ENCODE peak calls at places on chromosomes 2 and 18, in four cellular contexts. W, B, E and J are unnamed samples.

GRCh38 chr18:21131698-21132230 is 20.2 kb upstream of the ROCK1 start:
- DNase-seq in W (no peak), B (peak; percentile 27), E (no peak), J (no peak)

GRCh38 chr2:6679481-6679880 is 186.2 kb downstream of the CMPK2 start:
- DNase-seq in W (no peak), B (no peak), E (no peak), J (no peak)

GRCh38 chr2:14256890-14257289 is 375.6 kb upstream of the LRATD1 start:
- DNase-seq in W (no peak), B (no peak), E (no peak), J (no peak)

GRCh38 chr18:7953085-7953958 is 386.2 kb downstream of the PTPRM start:
- DNase-seq in W (no peak), B (no peak), E (peak; percentile 91), J (no peak)

GRCh38 chr2:172927381-172928357 is 148.0 kb upstream of the MAP3K20 start:
- DNase-seq in W (no peak), B (no peak), E (no peak), J (no peak)

GRCh38 chr18:5995626-5996025 is 100.3 kb upstream of the TMEM200C start:
- DNase-seq in W (no peak), B (no peak), E (no peak), J (no peak)

GRCh38 chr2:118291481-118291880 is 203.2 kb downstream of the INSIG2 start:
- DNase-seq in W (no peak), B (no peak), E (no peak), J (no peak)

GRCh38 chr2:16621348-16621747 is 44.3 kb downstream of the CYRIA start:
- DNase-seq in W (no peak), B (no peak), E (no peak), J (no peak)

GRCh38 chr2:71608034-71608433 is 154.7 kb downstream of the DYSF start:
- DNase-seq in W (no peak), B (no peak), E (no peak), J (no peak)

GRCh38 chr2:27042985-27043634 is 8.4 kb upstream of the AGBL5 start:
- DNase-seq in W (no peak), B (peak; percentile 24), E (no peak), J (no peak)

GRCh38 chr2:186757009-186757408 is 63.1 kb downstream of the FAM171B start:
- DNase-seq in W (no peak), B (no peak), E (no peak), J (no peak)

GRCh38 chr2:193793914-193794313 is 1599.2 kb upstream of the TMEFF2 start:
- DNase-seq in W (no peak), B (no peak), E (no peak), J (no peak)

GRCh38 chr2:232389327-232389726 is 10.8 kb downstream of the ALPP start:
- DNase-seq in W (no peak), B (no peak), E (no peak), J (no peak)

GRCh38 chr2:1483551-1483950 is 70.3 kb downstream of the TPO start:
- DNase-seq in W (no peak), B (no peak), E (no peak), J (no peak)

GRCh38 chr18:59631583-59632181 is 65.5 kb downstream of the CCBE1 start:
- DNase-seq in W (no peak), B (peak; percentile 9), E (no peak), J (no peak)

GRCh38 chr2:15009681-15010080 is 377.2 kb downstream of the LRATD1 start:
- DNase-seq in W (peak; percentile 92), B (no peak), E (no peak), J (no peak)

GRCh38 chr18:56470679-56471345 is 167.6 kb downstream of the TXNL1 start:
- DNase-seq in W (no peak), B (no peak), E (no peak), J (no peak)

GRCh38 chr18:12282436-12283039 is 25.5 kb upstream of the TUBB6 start:
- DNase-seq in W (no peak), B (no peak), E (no peak), J (no peak)

GRCh38 chr2:25598332-25598731 is 75.0 kb downstream of the DTNB start:
- DNase-seq in W (no peak), B (no peak), E (no peak), J (no peak)

GRCh38 chr2:204713211-204713610 is 167.9 kb downstream of the PARD3B start:
- DNase-seq in W (no peak), B (no peak), E (no peak), J (no peak)

GRCh38 chr2:239388236-239389151 is 12.3 kb downstream of the HDAC4 start:
- DNase-seq in W (no peak), B (no peak), E (no peak), J (no peak)

GRCh38 chr2:89763581-89764485 is 1072.4 kb downstream of the RPIA start:
- DNase-seq in W (no peak), B (no peak), E (no peak), J (no peak)

GRCh38 chr18:49865401-49865800 is 52.1 kb upstream of the ACAA2 start:
- DNase-seq in W (no peak), B (no peak), E (no peak), J (no peak)

GRCh38 chr2:241150660-241151530 is 628 bp downstream of the PPP1R7 start:
- DNase-seq in W (peak; percentile 15), B (no peak), E (no peak), J (no peak)

GRCh38 chr2:151258121-151258520 is 3.5 kb downstream of the RBM43 start:
- DNase-seq in W (no peak), B (no peak), E (no peak), J (no peak)

GRCh38 chr2:11698009-11698922 is 28.3 kb upstream of the NTSR2 start:
- DNase-seq in W (no peak), B (no peak), E (no peak), J (no peak)

GRCh38 chr18:28284132-28284531 is 107.2 kb upstream of the CDH2 start:
- DNase-seq in W (no peak), B (no peak), E (no peak), J (no peak)

GRCh38 chr2:147026664-147027278 is 818.1 kb upstream of the ACVR2A start:
- DNase-seq in W (no peak), B (no peak), E (no peak), J (no peak)

GRCh38 chr18:58993260-58993659 is 128.6 kb downstream of the ZNF532 start:
- DNase-seq in W (no peak), B (no peak), E (no peak), J (no peak)

GRCh38 chr18:7117390-7118355 is at the start of gene LAMA1:
- DNase-seq in W (no peak), B (no peak), E (no peak), J (no peak)

GRCh38 chr2:156405586-156405985 is 30.6 kb upstream of the GPD2 start:
- DNase-seq in W (peak; percentile 98), B (peak; percentile 30), E (no peak), J (no peak)

GRCh38 chr2:239399404-239399999 is 1.3 kb downstream of the HDAC4 start:
- DNase-seq in W (no peak), B (peak; percentile 51), E (no peak), J (no peak)

GRCh38 chr2:165173215-165173614 is 30.6 kb downstream of the SCN3A start:
- DNase-seq in W (no peak), B (no peak), E (no peak), J (no peak)

DNA sequence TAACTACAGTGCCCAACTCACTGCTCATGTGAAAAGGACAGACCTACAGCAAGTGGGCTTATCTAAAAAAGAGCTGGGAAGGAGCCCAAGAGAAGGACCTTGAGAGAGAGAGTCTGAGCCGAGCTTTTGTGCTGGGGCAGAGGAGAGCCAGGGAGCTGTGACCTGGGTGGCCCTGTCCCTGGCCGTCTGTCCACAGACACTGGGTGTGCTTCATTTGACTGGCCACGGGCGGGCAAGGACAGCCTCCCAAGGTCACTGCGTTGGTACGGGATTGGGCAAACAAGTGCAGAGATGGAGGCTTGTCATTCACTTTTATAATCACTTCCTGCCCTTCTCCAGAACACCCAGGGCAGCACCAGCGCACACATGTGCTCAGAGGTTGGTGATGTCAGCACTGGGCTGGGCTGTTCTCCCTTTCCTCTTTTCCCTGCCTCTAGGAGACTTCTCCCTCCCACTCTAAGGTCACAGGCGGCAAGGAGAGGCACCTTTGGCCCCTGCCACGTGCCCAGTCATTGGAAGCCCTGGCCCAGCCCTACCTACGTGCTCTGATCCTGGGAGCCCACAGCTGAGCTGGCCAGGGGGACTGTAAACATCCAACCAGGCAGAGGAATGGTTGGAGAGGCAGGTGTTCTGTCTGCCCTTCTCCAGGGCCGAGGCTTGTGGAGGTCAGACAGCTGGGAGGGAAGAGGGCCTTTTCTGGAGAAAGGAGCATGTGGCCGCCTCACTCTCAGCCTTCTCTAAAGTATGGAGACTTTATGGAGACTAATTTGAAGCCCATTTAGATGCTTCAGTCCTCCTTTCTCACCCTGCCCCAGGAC is 6.4 kb upstream of the PSD4 start:
- DNase-seq in W (no peak), B (no peak), E (no peak), J (no peak)
- TF ChIP-seq POLR2AphosphoS5 in W (no peak), B (no peak), E (no peak), J (no peak)

GRCh38 chr2:144938308-144938709 is 418.4 kb upstream of the ZEB2 start:
- DNase-seq in W (no peak), B (peak; percentile 58), E (no peak), J (no peak)
- TF ChIP-seq SPI1 in W (no peak), B (no peak), E (no peak), J (no peak)

GRCh38 chr2:143429932-143430331 is 300.7 kb downstream of the ARHGAP15 start:
- DNase-seq in W (no peak), B (no peak), E (no peak), J (no peak)
- TF ChIP-seq POLR2AphosphoS5 in W (no peak), B (no peak), E (no peak), J (no peak)

GRCh38 chr2:157760949-157761348 is 115.2 kb downstream of the ACVR1 start:
- DNase-seq in W (no peak), B (peak; percentile 13), E (no peak), J (no peak)

GRCh38 chr2:157761520-157761919 is 114.6 kb downstream of the ACVR1 start:
- DNase-seq in W (no peak), B (no peak), E (no peak), J (no peak)

GRCh38 chr2:157758586-157758985 is 117.5 kb downstream of the ACVR1 start:
- DNase-seq in W (no peak), B (no peak), E (no peak), J (no peak)

GRCh38 chr2:157759855-157760254 is 116.3 kb downstream of the ACVR1 start:
- DNase-seq in W (no peak), B (no peak), E (no peak), J (no peak)

DNA sequence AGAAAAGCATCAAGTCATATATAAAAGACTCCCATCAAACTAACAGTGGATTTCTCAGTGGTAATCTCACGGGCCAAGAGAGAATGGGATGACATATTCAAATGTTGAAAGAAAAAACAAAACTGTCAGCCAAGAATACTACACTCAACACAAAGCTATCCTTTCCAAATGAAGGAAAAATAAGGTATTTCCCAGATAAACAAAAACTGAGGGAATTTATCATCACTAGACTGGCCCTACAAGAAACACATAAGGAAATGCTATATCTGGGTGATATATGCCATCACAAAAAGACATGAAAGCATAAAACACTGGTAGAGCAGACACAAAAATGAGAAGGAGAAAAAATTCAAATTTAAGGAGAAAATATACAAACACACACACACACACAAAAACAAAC is 118.6 kb downstream of the ACVR1 start:
- DNase-seq in W (no peak), B (no peak), E (no peak), J (no peak)
- TF ChIP-seq SPI1 in W (no peak), B (no peak), E (no peak), J (no peak)